ENCODE peak calls at places on chromosomes 7 and 10, in ten cellular contexts. R is CD14-positive monocyte; U is dermis blood vessel endothelial cell; M is stimulated activated CD4-positive, alpha-beta T cell treated with anti-CD3 and anti-CD28 coated beads, TNF-alpha, amount 100 ng/mL, for 24 hours; H is iris pigment epithelial cell; V is thoracic aorta; K is ureter; G is frontal cortex; Q is SW480; F is HEK293T. J is an unnamed sample.

GRCh38 chr10:124708246-124708779 is 35.9 kb downstream of the FAM53B start:
- DNase-seq in G (no peak), F (no peak), H (no peak), M (no peak), Q (no peak), U (peak; percentile 29), K (no peak), V (no peak), R (no peak), J (peak; percentile 44)

GRCh38 chr7:137936509-137937201 is 65.2 kb downstream of the CREB3L2 start:
- DNase-seq in K (no peak), V (no peak), F (no peak), H (no peak), M (no peak), R (no peak), Q (no peak), U (no peak), G (no peak), J (no peak)

GRCh38 chr7:132819648-132820047 is 243.4 kb upstream of the PLXNA4 start:
- DNase-seq in H (no peak), M (no peak), R (no peak), K (no peak), V (no peak), G (no peak), U (no peak), Q (no peak), F (no peak), J (no peak)

GRCh38 chr10:121070671-121071070 is 219.5 kb downstream of the WDR11 start:
- DNase-seq in K (no peak), R (no peak), M (no peak), G (no peak), V (no peak), Q (no peak), F (no peak), H (no peak), U (no peak), J (no peak)

GRCh38 chr10:43390791-43391190 is 18.2 kb downstream of the HNRNPF start:
- DNase-seq in M (no peak), H (peak; percentile 49), K (no peak), U (peak; percentile 69), G (peak; percentile 48), F (peak; percentile 25), Q (peak; percentile 43), V (no peak), R (no peak), J (peak; percentile 67)

GRCh38 chr7:117138943-117139690 is 183.7 kb downstream of the WNT2 start:
- DNase-seq in M (no peak), R (no peak), H (no peak), U (peak; percentile 12), Q (no peak), G (no peak), K (no peak), V (no peak), F (no peak), J (no peak)

GRCh38 chr7:45073843-45074737 is 14.7 kb downstream of the NACAD start:
- DNase-seq in M (no peak), R (no peak), G (no peak), F (no peak), H (no peak), Q (no peak), U (no peak), K (no peak), V (no peak), J (no peak)

GRCh38 chr7:155467846-155468821 is 10.2 kb downstream of the EN2 start:
- DNase-seq in R (no peak), Q (no peak), G (peak; percentile 47), M (no peak), V (no peak), H (no peak), F (no peak), K (no peak), U (no peak), J (peak; percentile 28)

GRCh38 chr10:92855560-92855959 is 7.2 kb downstream of the EXOC6 start:
- DNase-seq in F (no peak), K (no peak), M (no peak), R (no peak), Q (no peak), G (no peak), H (no peak), U (no peak), V (no peak), J (no peak)

GRCh38 chr7:65216469-65216868 is 157.2 kb upstream of the ZNF92 start:
- DNase-seq in U (peak; percentile 74), M (peak; percentile 26), V (no peak), K (peak; percentile 72), Q (peak; percentile 84), G (no peak), R (no peak), H (peak; percentile 34), F (peak; percentile 48), J (peak; percentile 71)

GRCh38 chr10:131312261-131312801 is 810 bp upstream of the TCERG1L start:
- DNase-seq in V (no peak), F (no peak), K (no peak), R (no peak), G (no peak), H (peak; percentile 3), Q (no peak), M (no peak), U (no peak), J (peak; percentile 17)

GRCh38 chr7:99106869-99107268 is 37.0 kb downstream of the SMURF1 start:
- DNase-seq in V (no peak), G (no peak), M (no peak), H (no peak), Q (peak; percentile 35), R (no peak), F (no peak), U (peak; percentile 49), K (no peak), J (no peak)

GRCh38 chr7:111113263-111114017 is 22.5 kb downstream of the LRRN3 start:
- DNase-seq in G (no peak), M (no peak), H (peak; percentile 85), V (no peak), Q (peak; percentile 27), R (no peak), F (no peak), K (no peak), U (peak; percentile 59), J (peak; percentile 70)

GRCh38 chr10:132978542-132978941 is 36.2 kb upstream of the CFAP46 start:
- DNase-seq in U (no peak), G (no peak), Q (no peak), H (no peak), R (peak; percentile 23), F (no peak), V (no peak), M (no peak), K (no peak), J (no peak)

GRCh38 chr10:72276421-72277339 is 3.0 kb downstream of the DDIT4 start:
- DNase-seq in R (no peak), H (peak; percentile 83), G (no peak), M (no peak), V (no peak), U (peak; percentile 33), K (peak; percentile 72), F (no peak), Q (peak; percentile 54), J (peak; percentile 36)

GRCh38 chr7:45592230-45592991 is 18.2 kb downstream of the ADCY1 start:
- DNase-seq in V (no peak), M (no peak), K (peak; percentile 39), R (no peak), G (no peak), H (no peak), Q (no peak), U (no peak), F (no peak), J (no peak)

GRCh38 chr7:113606325-113606724 is 312.5 kb downstream of the PPP1R3A start:
- DNase-seq in M (no peak), U (no peak), Q (no peak), R (no peak), G (no peak), V (no peak), K (no peak), H (peak; percentile 10), F (no peak), J (no peak)

GRCh38 chr7:31109751-31110150 is 57.6 kb downstream of the ADCYAP1R1 start:
- DNase-seq in V (no peak), M (no peak), H (no peak), F (no peak), R (no peak), K (no peak), G (no peak), U (no peak), Q (no peak), J (no peak)

GRCh38 chr7:25073451-25073850 is 51.6 kb downstream of the CYCS start:
- DNase-seq in F (no peak), U (no peak), H (peak; percentile 85), M (no peak), K (no peak), V (no peak), R (no peak), G (no peak), Q (no peak), J (peak; percentile 88)

GRCh38 chr7:57641521-57642067 is 191.6 kb downstream of the ZNF716 start:
- DNase-seq in G (no peak), R (no peak), H (no peak), F (no peak), V (no peak), K (no peak), M (no peak), U (no peak), Q (no peak), J (no peak)